ENCODE peak calls at places on chromosomes 1 and 21, in four cellular contexts. E is pancreas, L is psoas muscle, S is cardiac muscle cell. A is an unnamed sample.

GRCh38 chr1:180229483-180230415 is at the start of gene LHX4:
- DNase-seq in E (peak; percentile 80), S (peak; percentile 38), L (no peak), A (no peak)

GRCh38 chr21:25895565-25896205 is 160.9 kb downstream of the GABPA start:
- DNase-seq in E (no peak), L (no peak), S (peak; percentile 59), A (no peak)

GRCh38 chr1:90198616-90199015 is 203.7 kb downstream of the ZNF326 start:
- DNase-seq in S (no peak), E (no peak), L (no peak), A (no peak)

GRCh38 chr1:201752333-201752732 is 76.6 kb upstream of the IPO9 start:
- DNase-seq in E (no peak), S (no peak), L (no peak), A (no peak)

GRCh38 chr1:1760715-1761114 is 17.6 kb downstream of the NADK start:
- DNase-seq in L (peak; percentile 35), E (no peak), S (no peak), A (no peak)

GRCh38 chr1:200029624-200030074 is 2.1 kb downstream of the NR5A2 start:
- DNase-seq in E (peak; percentile 65), L (no peak), S (no peak), A (no peak)

GRCh38 chr1:52167014-52167753 is 25.3 kb downstream of the ZFYVE9 start:
- DNase-seq in L (no peak), S (no peak), E (no peak), A (no peak)

GRCh38 chr1:10122926-10123325 is 87.4 kb upstream of the KIF1B start:
- DNase-seq in S (no peak), E (no peak), L (no peak), A (peak; percentile 56)

GRCh38 chr1:203324103-203325003 is 19.0 kb downstream of the BTG2 start:
- DNase-seq in S (peak; percentile 48), L (no peak), E (no peak), A (no peak)

GRCh38 chr1:154863702-154864174 is 6.3 kb downstream of the KCNN3 start:
- DNase-seq in E (no peak), S (peak; percentile 48), L (peak; percentile 90), A (peak; percentile 75)

GRCh38 chr1:193700710-193701355 is 514.4 kb upstream of the B3GALT2 start:
- DNase-seq in S (peak; percentile 45), E (no peak), L (no peak), A (peak; percentile 65)

GRCh38 chr1:235624751-235625192 is 24.8 kb downstream of the GNG4 start:
- DNase-seq in L (no peak), S (peak; percentile 83), E (no peak), A (peak; percentile 46)

GRCh38 chr1:116738673-116739370 is 15.4 kb upstream of the CD2 start:
- DNase-seq in S (no peak), L (no peak), E (no peak), A (no peak)

GRCh38 chr1:243503155-243503554 is 247.3 kb downstream of the SDCCAG8 start:
- DNase-seq in E (no peak), S (no peak), L (no peak), A (no peak)

GRCh38 chr1:196858811-196859210 is 29.0 kb upstream of the CFHR4 start:
- DNase-seq in S (no peak), L (no peak), E (no peak), A (no peak)

GRCh38 chr1:103110701-103111100 is 2.4 kb upstream of the COL11A1 start:
- DNase-seq in S (no peak), E (no peak), L (no peak), A (no peak)

GRCh38 chr1:203996126-203996525 is 76.8 kb upstream of the SOX13 start:
- DNase-seq in L (peak; percentile 64), S (peak; percentile 18), E (no peak), A (no peak)

GRCh38 chr1:235697517-235697916 is 47.9 kb upstream of the GNG4 start:
- DNase-seq in S (no peak), L (no peak), E (no peak), A (no peak)

GRCh38 chr1:39917825-39918224 is 16.1 kb upstream of the MYCL start:
- DNase-seq in L (peak; percentile 13), E (no peak), S (no peak), A (no peak)

GRCh38 chr1:185073725-185074124 is 28.4 kb downstream of the RNF2 start:
- DNase-seq in E (no peak), L (no peak), S (peak; percentile 19), A (no peak)

GRCh38 chr21:16913010-16913409 is 599.8 kb upstream of the CXADR start:
- DNase-seq in S (no peak), L (no peak), E (no peak), A (no peak)

GRCh38 chr21:46550511-46550941 is 54.4 kb downstream of the S100B start:
- DNase-seq in L (no peak), S (no peak), E (no peak), A (no peak)

GRCh38 chr1:5720045-5720444 is 272.2 kb downstream of the NPHP4 start:
- DNase-seq in S (no peak), L (no peak), E (no peak), A (no peak)
- H3K4me3 ChIP-seq in S (no peak overlapping the region), L (no peak overlapping the region), E (no peak overlapping the region), A (no peak overlapping the region)

DNA sequence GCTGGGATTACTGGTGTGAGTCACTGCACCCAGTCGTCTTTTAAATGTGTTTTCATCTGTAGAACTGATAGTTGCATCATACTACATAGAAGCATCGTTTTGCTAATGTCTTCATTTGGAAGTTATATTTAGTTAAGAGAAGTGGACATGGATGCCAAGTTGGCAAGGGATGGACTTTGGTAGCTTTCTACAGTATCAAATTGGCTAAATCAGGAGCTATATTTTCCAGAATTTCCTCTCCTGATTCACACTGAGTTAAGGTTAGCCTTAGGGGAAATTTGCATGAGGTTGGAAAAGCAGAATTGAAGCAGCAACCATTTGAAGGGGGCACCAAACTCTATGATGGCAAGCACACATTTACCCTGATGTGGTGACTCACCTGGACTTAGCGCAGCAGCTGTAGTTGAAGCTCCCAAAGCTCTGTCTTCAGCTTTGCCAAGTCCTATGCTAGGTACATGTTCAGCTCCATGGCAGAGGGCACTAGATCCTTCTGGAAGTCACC is 43.9 kb downstream of the DUSP10 start:
- DNase-seq in E (no peak), L (no peak), S (peak; percentile 21), A (no peak)
- H3K27ac ChIP-seq in E (no peak overlapping the region), L (peak overlapping the region; percentile 48), S (no peak overlapping the region), A (no peak overlapping the region)

DNA sequence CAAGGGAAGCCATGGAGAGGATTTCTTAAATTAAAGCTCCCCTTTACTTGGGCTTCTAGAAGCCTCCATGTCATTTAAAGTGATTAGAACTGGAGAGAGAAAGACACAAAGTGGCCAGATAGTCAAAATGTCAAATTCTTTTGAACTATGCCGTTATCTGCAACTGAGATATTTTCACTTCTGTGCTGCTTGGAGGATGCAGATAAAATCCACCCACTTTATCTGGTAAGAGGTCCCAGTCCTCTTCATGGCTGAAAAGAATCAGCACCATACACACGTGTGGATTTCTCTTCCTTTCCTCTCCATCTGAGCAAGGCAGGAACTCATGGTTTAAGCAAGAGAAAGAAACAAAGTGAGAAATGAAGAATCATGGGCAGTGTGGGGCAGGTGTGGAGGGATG is 276.9 kb upstream of the RUNX1 start:
- DNase-seq in E (no peak), L (no peak), S (no peak), A (no peak)
- H3K4me3 ChIP-seq in E (no peak overlapping the region), L (no peak overlapping the region), S (no peak overlapping the region), A (no peak overlapping the region)

DNA sequence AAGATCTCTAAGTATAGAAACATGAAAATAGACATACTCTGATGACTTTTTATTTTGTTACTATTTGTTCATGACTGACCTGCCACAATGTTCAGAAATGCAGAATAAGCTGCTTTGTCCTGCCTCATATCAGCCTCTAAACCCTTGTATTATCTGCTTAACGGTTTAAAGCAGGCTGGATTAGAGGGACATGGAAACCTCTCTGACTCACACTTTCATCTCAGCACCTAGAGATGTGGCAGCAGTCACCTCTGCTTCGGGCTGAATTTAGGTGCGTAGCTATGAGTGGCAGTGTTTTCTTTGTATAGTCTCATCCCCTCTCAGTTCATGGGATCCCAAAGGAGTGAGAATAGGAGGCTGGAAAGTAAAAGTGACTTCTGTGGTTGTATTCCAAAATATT is 255.4 kb downstream of the RGS7 start:
- DNase-seq in E (no peak), S (no peak), L (no peak), A (no peak)
- H3K27ac ChIP-seq in E (no peak overlapping the region), S (no peak overlapping the region), L (no peak overlapping the region), A (no peak overlapping the region)

GRCh38 chr1:167511374-167511986 is 6.8 kb downstream of the CD247 start:
- DNase-seq in L (no peak), E (no peak), S (no peak), A (no peak)

GRCh38 chr1:167510244-167510643 is 8.1 kb downstream of the CD247 start:
- DNase-seq in S (no peak), E (no peak), L (no peak), A (no peak)

GRCh38 chr1:167514278-167514677 is 4.1 kb downstream of the CD247 start:
- DNase-seq in L (no peak), E (no peak), S (no peak), A (no peak)

GRCh38 chr1:167510880-167511279 is 7.4 kb downstream of the CD247 start:
- DNase-seq in L (no peak), E (no peak), S (no peak), A (no peak)

DNA sequence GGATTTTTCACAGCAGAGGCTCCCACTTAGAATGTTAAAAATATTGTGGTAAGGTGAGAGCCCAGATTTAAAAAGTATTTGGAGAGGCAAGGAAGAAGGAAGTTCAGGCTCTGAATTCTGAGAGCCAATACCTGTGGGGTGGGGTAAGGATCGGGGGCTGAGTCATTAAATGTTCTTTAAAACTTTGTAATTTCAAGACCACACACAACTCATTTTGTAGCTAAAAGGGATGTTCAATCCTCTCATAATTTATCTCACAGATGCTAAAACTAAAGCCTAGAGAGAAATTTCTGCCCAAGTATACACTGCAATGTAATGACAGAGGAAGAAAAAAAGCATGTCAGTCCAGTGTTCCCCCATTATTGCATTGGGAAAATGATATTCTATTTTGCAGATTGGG is 6.1 kb downstream of the CD247 start:
- DNase-seq in L (no peak), E (no peak), S (no peak), A (no peak)
- H3K4me3 ChIP-seq in L (no peak overlapping the region), E (no peak overlapping the region), S (no peak overlapping the region), A (no peak overlapping the region)

DNA sequence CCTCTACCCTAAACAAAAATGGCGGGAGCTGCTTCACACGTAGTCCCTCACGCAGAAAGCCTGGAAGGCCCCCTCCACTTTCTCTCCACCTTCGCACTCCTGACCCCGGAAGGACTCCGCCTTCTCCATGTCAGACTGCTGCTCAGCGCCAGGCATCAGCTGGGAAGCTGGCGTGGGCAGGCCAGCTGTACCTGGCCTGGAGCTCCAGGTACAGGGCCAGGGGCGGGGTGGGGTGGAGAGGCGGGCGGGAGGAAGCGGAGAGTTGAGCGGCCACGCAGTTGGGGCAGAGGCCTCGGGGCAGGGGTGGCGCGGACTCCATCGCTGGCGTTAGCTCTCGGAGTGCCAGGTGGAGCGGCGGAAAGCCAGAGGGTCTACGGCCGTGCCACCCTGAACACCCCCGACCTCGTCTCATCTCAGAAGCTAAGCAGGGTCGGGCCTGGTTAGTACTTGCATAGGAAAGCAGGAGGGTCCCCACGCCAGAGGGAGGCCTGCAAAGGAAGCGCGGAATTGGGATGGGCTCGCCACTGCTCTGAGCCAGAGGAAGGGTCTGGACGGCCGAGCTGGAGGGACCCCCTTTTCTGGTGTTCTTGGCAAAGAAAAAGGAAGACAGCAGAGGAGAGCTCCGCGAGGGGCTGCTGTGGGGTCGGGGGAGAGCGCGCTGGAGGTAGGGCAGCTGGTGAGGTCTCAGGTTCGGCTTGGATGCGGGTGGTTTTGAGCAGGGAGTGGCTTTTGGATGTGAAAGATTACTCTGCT is at the start of gene MIGA1:
- DNase-seq in E (peak; percentile 96), S (peak; percentile 93), L (peak; percentile 91), A (peak; percentile 76)
- H3K27ac ChIP-seq in E (peak within 1 kb of the TSS; percentile 68), S (peak within 1 kb of the TSS; percentile 84), L (peak within 1 kb of the TSS; percentile 79), A (peak within 1 kb of the TSS; percentile 41)

GRCh38 chr1:228748431-228748830 is 13.2 kb downstream of the RHOU start:
- DNase-seq in E (no peak), S (no peak), L (no peak), A (no peak)
- H3K4me3 ChIP-seq in E (no peak overlapping the region), S (no peak overlapping the region), L (no peak overlapping the region), A (no peak overlapping the region)

GRCh38 chr21:33380483-33380998 is 22.7 kb upstream of the IFNGR2 start:
- DNase-seq in E (peak; percentile 71), L (peak; percentile 93), S (peak; percentile 96), A (peak; percentile 94)
- H3K27ac ChIP-seq in E (peak overlapping the region; percentile 74), L (peak overlapping the region; percentile 74), S (no peak overlapping the region), A (peak overlapping the region; percentile 86)